ENCODE peak calls at places on chromosomes 3 and 15, in eight cellular contexts. U, A, G, I, E, F, J and Q are unnamed samples.

GRCh38 chr3:98977520-98977919 is 76.0 kb upstream of the DCBLD2 start:
- DNase-seq in U (peak; percentile 89), G (peak; percentile 90), J (no peak), E (peak; percentile 87), I (no peak), F (peak; percentile 99), A (peak; percentile 88), Q (no peak)

GRCh38 chr3:122692674-122693073 is 12.0 kb downstream of the PARP14 start:
- DNase-seq in A (no peak), F (no peak), G (no peak), E (no peak), J (no peak), U (no peak), I (no peak), Q (no peak)

GRCh38 chr3:193134895-193135294 is 106.1 kb upstream of the PLAAT1 start:
- DNase-seq in U (no peak), I (no peak), J (no peak), A (peak; percentile 23), E (peak; percentile 73), F (peak; percentile 81), G (no peak), Q (no peak)

GRCh38 chr3:170622369-170623159 is 36.7 kb upstream of the SLC7A14 start:
- DNase-seq in U (no peak), G (peak; percentile 92), A (peak; percentile 79), I (peak; percentile 46), J (no peak), F (no peak), E (peak; percentile 98), Q (no peak)

GRCh38 chr3:137110392-137110996 is 152.7 kb downstream of the IL20RB start:
- DNase-seq in U (peak; percentile 21), F (peak; percentile 46), E (peak; percentile 16), A (peak; percentile 49), I (no peak), G (peak; percentile 67), J (no peak), Q (no peak)

GRCh38 chr3:176896640-176897039 is 300.6 kb downstream of the TBL1XR1 start:
- DNase-seq in A (no peak), F (no peak), I (no peak), J (no peak), U (no peak), G (no peak), E (no peak), Q (no peak)

GRCh38 chr3:37762698-37763097 is 99.0 kb upstream of the CTDSPL start:
- DNase-seq in J (no peak), A (peak; percentile 58), G (peak; percentile 89), U (no peak), I (no peak), E (no peak), F (no peak), Q (no peak)

GRCh38 chr3:12753275-12754028 is 5.6 kb downstream of the TMEM40 start:
- DNase-seq in U (peak; percentile 34), A (no peak), G (no peak), J (no peak), I (no peak), E (no peak), F (peak; percentile 97), Q (no peak)

GRCh38 chr3:37739579-37740290 is 121.9 kb upstream of the CTDSPL start:
- DNase-seq in F (no peak), A (no peak), I (no peak), G (no peak), U (no peak), E (no peak), J (no peak), Q (no peak)

GRCh38 chr15:51162865-51163762 is 68.4 kb upstream of the TNFAIP8L3 start:
- DNase-seq in A (peak; percentile 81), J (peak; percentile 76), U (peak; percentile 64), F (peak; percentile 75), I (peak; percentile 78), E (peak; percentile 49), G (peak; percentile 86), Q (peak; percentile 31)

GRCh38 chr3:109081746-109082510 is 36.0 kb downstream of the MORC1 start:
- DNase-seq in U (peak; percentile 53), I (peak; percentile 29), A (peak; percentile 63), J (peak; percentile 52), F (peak; percentile 57), G (peak; percentile 66), E (no peak), Q (no peak)

GRCh38 chr3:162274070-162274469 is 777.5 kb downstream of the OTOL1 start:
- DNase-seq in J (no peak), I (no peak), E (no peak), U (no peak), F (no peak), G (no peak), A (no peak), Q (no peak)

GRCh38 chr3:5013021-5013906 is 34.0 kb downstream of the BHLHE40 start:
- DNase-seq in U (peak; percentile 95), J (no peak), E (no peak), I (no peak), F (peak; percentile 80), G (no peak), A (no peak), Q (no peak)

GRCh38 chr3:15319575-15319974 is 12.8 kb downstream of the SH3BP5 start:
- DNase-seq in E (peak; percentile 65), A (peak; percentile 63), J (no peak), G (peak; percentile 65), I (no peak), F (no peak), U (no peak), Q (no peak)

GRCh38 chr3:160735801-160736200 is 20.2 kb upstream of the PPM1L start:
- DNase-seq in J (no peak), G (no peak), I (no peak), U (no peak), A (no peak), E (no peak), F (no peak), Q (no peak)

GRCh38 chr3:48915296-48915695 is 3.3 kb upstream of the ARIH2 start:
- DNase-seq in F (no peak), J (no peak), A (no peak), G (peak; percentile 53), U (no peak), I (no peak), E (no peak), Q (no peak)

GRCh38 chr3:48919215-48920138 is 835 bp downstream of the ARIH2 start:
- DNase-seq in F (peak; percentile 64), I (peak; percentile 16), E (peak; percentile 37), U (peak; percentile 56), G (peak; percentile 50), A (peak; percentile 53), J (no peak), Q (peak; percentile 68)

DNA sequence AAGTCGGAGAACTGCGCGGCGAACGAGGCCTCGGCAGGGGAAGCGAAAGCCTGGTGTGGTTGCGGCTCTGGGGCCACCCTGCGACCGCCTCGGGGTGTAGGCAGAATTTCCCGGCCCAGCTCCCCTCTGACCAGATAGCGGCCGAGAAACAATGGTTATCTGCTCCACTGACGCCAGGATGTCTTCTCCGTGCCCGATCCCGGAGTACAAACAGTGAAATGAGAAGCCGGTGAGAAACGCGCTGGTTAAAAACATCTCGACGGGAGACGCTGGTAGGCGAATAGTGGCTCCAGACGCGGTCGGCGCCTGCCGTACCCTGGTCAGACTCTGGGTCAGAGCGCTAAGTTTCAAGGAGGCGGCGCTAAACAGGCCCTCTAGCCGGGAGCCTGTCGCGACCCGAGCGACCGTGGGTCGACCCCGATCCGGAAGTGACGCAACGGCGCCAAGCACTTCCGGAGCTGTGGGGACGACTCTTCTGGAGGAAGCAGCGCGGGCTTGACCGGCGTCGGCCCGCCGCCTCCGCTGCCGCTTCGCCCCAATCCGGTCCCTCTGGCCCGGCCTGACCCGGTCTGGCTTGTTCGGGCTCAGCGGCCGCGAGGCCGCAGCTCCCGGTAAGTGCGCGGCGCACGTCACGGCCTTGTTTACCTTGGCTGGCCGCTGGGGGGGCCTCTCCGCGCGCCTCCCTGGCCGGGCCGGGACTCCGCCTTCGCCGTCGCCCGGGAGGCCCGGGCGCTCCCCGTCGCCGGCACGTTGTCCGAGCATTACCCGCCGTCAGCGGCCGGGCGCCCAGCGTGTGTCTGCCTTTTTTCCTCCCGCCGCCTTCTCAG is at the start of gene ARIH2:
- DNase-seq in U (peak; percentile 92), I (peak; percentile 93), J (peak; percentile 88), E (peak; percentile 93), G (peak; percentile 93), F (peak; percentile 95), A (peak; percentile 94), Q (peak; percentile 90)
- TF ChIP-seq CTCF in U (no peak), I (no peak), J (no peak), E (no peak), G (no peak), F (peak; percentile 14), A (no peak), Q (peak; percentile 21)

DNA sequence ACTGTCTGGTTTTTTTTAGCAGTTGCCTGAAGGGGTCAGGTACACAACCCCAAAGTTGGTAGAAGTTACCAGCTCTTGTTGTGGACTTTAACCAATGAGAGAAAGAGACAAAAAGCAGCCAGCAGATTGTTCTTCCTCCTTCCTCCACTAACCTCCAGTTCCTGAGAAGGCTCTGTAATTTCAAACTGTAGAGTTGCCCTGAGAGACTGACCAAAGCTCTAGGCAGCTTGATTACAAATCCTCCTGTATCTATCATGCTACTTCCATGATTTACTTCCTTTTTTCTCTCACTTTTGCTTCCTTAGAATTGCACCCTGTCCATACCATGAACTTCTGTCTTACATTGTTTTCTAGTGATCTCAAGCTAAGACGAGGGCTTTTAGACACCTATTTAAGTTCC is 29.2 kb downstream of the NSUN3 start:
- DNase-seq in E (no peak), U (no peak), F (no peak), I (no peak), A (no peak), G (no peak), J (no peak), Q (no peak)
- TF ChIP-seq CTCF in E (no peak), U (no peak), F (no peak), I (no peak), A (no peak), G (no peak), J (no peak), Q (no peak)

GRCh38 chr3:139319428-139320402 is 24.1 kb upstream of the MRPS22 start:
- DNase-seq in G (peak; percentile 60), F (no peak), E (no peak), A (peak; percentile 54), J (peak; percentile 83), I (peak; percentile 35), U (peak; percentile 24), Q (no peak)
- TF ChIP-seq CTCF in G (peak; percentile 74), F (peak; percentile 44), E (peak; percentile 22), A (peak; percentile 63), J (no peak), I (peak; percentile 36), U (no peak), Q (no peak)

GRCh38 chr15:80234883-80235282 is 17.1 kb downstream of the CTXND1 start:
- DNase-seq in F (peak; percentile 48), J (peak; percentile 71), U (peak; percentile 58), E (no peak), I (peak; percentile 39), G (peak; percentile 31), A (peak; percentile 50), Q (peak; percentile 22)

GRCh38 chr15:80242132-80242769 is 9.8 kb downstream of the CTXND1 start:
- DNase-seq in J (peak; percentile 73), I (peak; percentile 20), U (peak; percentile 60), F (peak; percentile 40), E (no peak), G (peak; percentile 60), A (peak; percentile 39), Q (no peak)

GRCh38 chr15:80242802-80243201 is 9.2 kb downstream of the CTXND1 start:
- DNase-seq in F (no peak), A (no peak), G (no peak), J (no peak), U (no peak), I (no peak), E (no peak), Q (no peak)

GRCh38 chr15:80241508-80241907 is 10.5 kb downstream of the CTXND1 start:
- DNase-seq in G (no peak), F (no peak), I (no peak), J (no peak), E (no peak), A (no peak), U (no peak), Q (no peak)

GRCh38 chr15:80240261-80240660 is 11.8 kb downstream of the CTXND1 start:
- DNase-seq in J (no peak), I (no peak), U (no peak), F (no peak), G (no peak), E (no peak), A (no peak), Q (no peak)
- TF ChIP-seq CTCF in J (no peak), I (no peak), U (no peak), F (no peak), G (no peak), E (no peak), A (no peak), Q (no peak)